ENCODE peak calls at places on chromosome 1, in seven cellular contexts. I, T, Y, S, F, N and W are unnamed samples.

GRCh38 chr1:96521994-96522760 is 199.4 kb upstream of the PTBP2 start:
- DNase-seq in F (no peak), S (no peak), Y (no peak), T (peak; percentile 48), I (peak; percentile 59), N (no peak), W (no peak)

GRCh38 chr1:15902882-15903281 is 55.4 kb downstream of the SPEN start:
- DNase-seq in Y (no peak), S (no peak), T (peak; percentile 76), I (peak; percentile 89), F (no peak), N (no peak), W (no peak)

GRCh38 chr1:219927956-219928790 is at the start of gene SLC30A10:
- DNase-seq in F (no peak), N (peak; percentile 77), S (peak; percentile 60), T (no peak), Y (peak; percentile 23), I (no peak), W (peak; percentile 72)

GRCh38 chr1:151882466-151882865 is 26.8 kb downstream of the THEM4 start:
- DNase-seq in I (no peak), N (no peak), S (no peak), F (no peak), T (no peak), Y (no peak), W (no peak)

GRCh38 chr1:156767879-156768608 is 709 bp downstream of the PRCC start:
- DNase-seq in I (no peak), Y (peak; percentile 38), S (peak; percentile 44), F (peak; percentile 47), N (peak; percentile 80), T (no peak), W (no peak)

GRCh38 chr1:8121261-8122159 is 95.4 kb upstream of the ERRFI1 start:
- DNase-seq in Y (no peak), N (no peak), S (peak; percentile 44), F (peak; percentile 88), I (peak; percentile 45), T (peak; percentile 98), W (no peak)

GRCh38 chr1:24900486-24900849 is 29.6 kb downstream of the RUNX3 start:
- DNase-seq in N (no peak), F (no peak), I (no peak), T (no peak), S (no peak), Y (no peak), W (no peak)

GRCh38 chr1:960371-961131 is at the start of gene KLHL17:
- DNase-seq in Y (peak; percentile 75), S (peak; percentile 91), F (peak; percentile 57), I (peak; percentile 73), T (peak; percentile 71), N (peak; percentile 87), W (peak; percentile 86)

GRCh38 chr1:168582690-168583325 is 6.4 kb downstream of the XCL1 start:
- DNase-seq in T (peak; percentile 30), Y (no peak), I (peak; percentile 55), F (no peak), S (no peak), N (no peak), W (no peak)

GRCh38 chr1:171152533-171152932 is 32.6 kb upstream of the FMO2 start:
- DNase-seq in N (no peak), I (no peak), Y (no peak), S (no peak), T (no peak), F (no peak), W (peak; percentile 12)

GRCh38 chr1:183029591-183030000 is 6.4 kb downstream of the LAMC1 start:
- DNase-seq in S (no peak), N (no peak), T (peak; percentile 55), I (peak; percentile 75), F (no peak), Y (no peak), W (no peak)

GRCh38 chr1:99472893-99473292 is 173.0 kb upstream of the PALMD start:
- DNase-seq in T (no peak), N (no peak), S (no peak), F (no peak), I (no peak), Y (no peak), W (no peak)

GRCh38 chr1:227922501-227923352 is 25.0 kb downstream of the WNT9A start:
- DNase-seq in Y (no peak), F (no peak), I (no peak), N (peak; percentile 91), T (no peak), S (no peak), W (peak; percentile 25)

GRCh38 chr1:30670195-30671060 is 53.0 kb downstream of the MATN1 start:
- DNase-seq in N (no peak), Y (no peak), I (peak; percentile 39), F (no peak), T (no peak), S (no peak), W (no peak)

GRCh38 chr1:64536217-64536835 is 66.4 kb downstream of the CACHD1 start:
- DNase-seq in F (no peak), N (no peak), T (no peak), I (peak; percentile 65), S (no peak), Y (no peak), W (no peak)

GRCh38 chr1:235935506-235936224 is 69.0 kb upstream of the LYST start:
- DNase-seq in I (no peak), N (no peak), F (peak; percentile 57), T (no peak), Y (no peak), S (no peak), W (no peak)

GRCh38 chr1:110986407-110986891 is 22.7 kb upstream of the LRIF1 start:
- DNase-seq in N (no peak), S (no peak), F (no peak), T (no peak), Y (no peak), I (no peak), W (no peak)

DNA sequence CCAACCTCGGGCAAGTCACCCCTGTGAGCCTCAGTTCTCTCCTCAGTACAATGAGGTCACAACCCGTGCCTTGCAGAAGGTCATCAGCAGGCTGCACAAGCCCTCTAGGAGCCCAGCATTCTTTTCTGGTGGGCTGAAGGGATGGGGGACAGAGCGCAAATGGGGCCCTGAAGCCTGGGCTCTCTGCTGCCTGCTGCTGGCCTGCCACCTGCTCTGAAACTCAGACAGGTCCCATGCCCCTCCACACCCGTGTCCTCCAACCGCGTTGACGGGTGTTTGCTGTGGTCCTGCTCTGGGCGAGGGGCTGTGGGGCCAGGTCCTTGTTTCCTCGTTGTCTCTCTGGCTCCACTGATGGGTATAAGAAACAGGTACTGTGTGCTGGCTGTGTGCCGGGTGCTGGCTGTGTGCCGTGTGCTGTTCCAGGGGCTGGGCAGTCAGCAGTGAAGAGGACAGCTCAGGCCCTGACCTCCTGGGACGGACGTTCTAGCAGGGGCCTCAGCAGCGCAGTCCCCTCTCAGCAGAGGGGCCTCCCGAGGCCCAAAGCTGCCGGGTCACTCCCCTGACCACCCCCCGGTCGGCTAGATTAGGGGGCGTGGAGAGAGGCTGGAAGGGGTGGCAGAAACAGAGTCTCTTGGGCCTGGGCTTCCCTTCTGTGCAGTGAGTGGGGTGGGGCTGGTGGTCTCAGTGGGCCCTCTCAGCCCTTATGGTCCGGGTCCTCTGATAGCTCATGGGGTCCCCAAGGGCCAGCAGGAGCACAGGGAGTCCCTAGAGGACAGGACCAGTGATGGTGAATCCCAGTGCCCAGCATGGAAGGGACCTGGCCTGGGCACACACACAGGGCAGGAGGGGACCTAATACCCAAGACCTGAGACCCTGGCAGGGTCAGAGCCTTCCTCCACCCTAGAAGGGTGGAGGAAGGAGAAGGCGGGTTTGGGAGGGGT is 42.1 kb downstream of the DMRTB1 start:
- DNase-seq in I (no peak), F (no peak), N (no peak), Y (no peak), T (no peak), S (no peak), W (no peak)
- TF ChIP-seq CTCF in I (no peak), F (no peak), N (peak; percentile 8), Y (no peak), T (peak; percentile 3), S (no peak), W (no peak)

GRCh38 chr1:71093938-71094337 is 13.1 kb upstream of the ZRANB2 start:
- DNase-seq in I (peak; percentile 53), N (no peak), S (no peak), Y (no peak), T (peak; percentile 38), F (no peak), W (no peak)
- TF ChIP-seq CTCF in I (peak; percentile 57), N (peak; percentile 41), S (peak; percentile 23), Y (peak; percentile 36), T (peak; percentile 34), F (no peak), W (no peak)

GRCh38 chr1:114222920-114223319 is 69.3 kb upstream of the SYT6 start:
- DNase-seq in S (no peak), Y (no peak), I (no peak), F (no peak), T (no peak), N (no peak), W (no peak)

GRCh38 chr1:114218397-114219237 is 64.9 kb upstream of the SYT6 start:
- DNase-seq in T (no peak), S (no peak), F (no peak), I (no peak), N (no peak), Y (no peak), W (no peak)

GRCh38 chr1:114216431-114217173 is 62.9 kb upstream of the SYT6 start:
- DNase-seq in N (no peak), F (no peak), S (no peak), T (no peak), Y (no peak), I (no peak), W (no peak)

GRCh38 chr1:114215426-114215825 is 61.8 kb upstream of the SYT6 start:
- DNase-seq in F (no peak), S (no peak), Y (no peak), T (no peak), N (no peak), I (peak; percentile 13), W (no peak)

GRCh38 chr1:114219247-114219872 is 65.7 kb upstream of the SYT6 start:
- DNase-seq in N (peak; percentile 53), S (no peak), Y (no peak), T (peak; percentile 8), I (peak; percentile 23), F (no peak), W (no peak)
- TF ChIP-seq CTCF in N (peak; percentile 47), S (no peak), Y (no peak), T (peak; percentile 29), I (peak; percentile 45), F (no peak), W (no peak)

GRCh38 chr1:207673399-207673798 is 28.5 kb downstream of the CR1L start:
- DNase-seq in S (no peak), T (no peak), I (no peak), N (no peak), Y (no peak), F (no peak), W (no peak)
- TF ChIP-seq CTCF in S (no peak), T (no peak), I (no peak), N (no peak), Y (no peak), F (no peak), W (no peak)